ENCODE peak calls at places on chromosome 10, in four cellular contexts. S is endodermal cell, P is PC-9, V is heart right ventricle. H is an unnamed sample.

GRCh38 chr10:131872011-131872836 is 28.6 kb upstream of the PPP2R2D start:
- DNase-seq in P (no peak), S (peak; percentile 36), V (no peak), H (no peak)

GRCh38 chr10:112735041-112735690 is 214.9 kb upstream of the TCF7L2 start:
- DNase-seq in S (no peak), P (no peak), V (no peak), H (peak; percentile 31)

GRCh38 chr10:91163269-91163708 is 57.2 kb upstream of the PCGF5 start:
- DNase-seq in V (peak; percentile 73), P (no peak), S (peak; percentile 82), H (no peak)

GRCh38 chr10:26439436-26440090 is 1.4 kb downstream of the APBB1IP start:
- DNase-seq in S (no peak), P (no peak), V (no peak), H (no peak)

GRCh38 chr10:18659784-18660561 is 742 bp downstream of the ARL5B start:
- DNase-seq in S (peak; percentile 57), P (peak; percentile 78), V (no peak), H (no peak)

GRCh38 chr10:60799971-60800370 is 21.7 kb downstream of the CDK1 start:
- DNase-seq in V (no peak), P (no peak), S (no peak), H (no peak)

GRCh38 chr10:31912898-31913847 is 15.5 kb downstream of the ARHGAP12 start:
- DNase-seq in P (peak; percentile 44), V (no peak), S (no peak), H (no peak)

GRCh38 chr10:8365935-8366911 is 311.7 kb downstream of the GATA3 start:
- DNase-seq in S (no peak), V (no peak), P (peak; percentile 98), H (no peak)

GRCh38 chr10:51321968-51322367 is 247.7 kb downstream of the PRKG1 start:
- DNase-seq in V (no peak), S (no peak), P (no peak), H (no peak)

GRCh38 chr10:122715576-122715975 is 15.9 kb upstream of the C10orf120 start:
- DNase-seq in V (no peak), S (no peak), P (no peak), H (no peak)

GRCh38 chr10:5040781-5041470 is 37.3 kb upstream of the AKR1C2 start:
- DNase-seq in V (no peak), P (no peak), S (no peak), H (no peak)

GRCh38 chr10:53356616-53357349 is 584.2 kb upstream of the MBL2 start:
- DNase-seq in P (no peak), V (no peak), S (no peak), H (no peak)

GRCh38 chr10:10785627-10786333 is 231.9 kb upstream of the CELF2 start:
- DNase-seq in V (no peak), S (no peak), P (peak; percentile 92), H (no peak)

GRCh38 chr10:128274938-128275337 is 148.7 kb upstream of the MKI67 start:
- DNase-seq in S (no peak), P (no peak), V (no peak), H (peak; percentile 11)

GRCh38 chr10:5560142-5560843 is 35.5 kb downstream of the CALML3 start:
- DNase-seq in S (peak; percentile 41), P (no peak), V (no peak), H (no peak)

GRCh38 chr10:32205666-32206065 is 141.3 kb downstream of the EPC1 start:
- DNase-seq in P (no peak), S (no peak), V (no peak), H (no peak)

GRCh38 chr10:49170632-49171325 is 17.4 kb downstream of the TMEM273 start:
- DNase-seq in P (no peak), V (no peak), S (no peak), H (no peak)

GRCh38 chr10:34121125-34121973 is 693.7 kb downstream of the PARD3 start:
- DNase-seq in S (no peak), V (no peak), P (no peak), H (no peak)

GRCh38 chr10:133335238-133336122 is 1.2 kb downstream of the CALY start:
- DNase-seq in V (no peak), S (peak; percentile 84), P (no peak), H (no peak)

GRCh38 chr10:896982-897381 is 34.5 kb downstream of the LARP4B start:
- DNase-seq in P (no peak), V (no peak), S (no peak), H (no peak)

GRCh38 chr10:117365612-117366011 is 9.6 kb downstream of the PDZD8 start:
- DNase-seq in P (peak; percentile 92), S (no peak), V (no peak), H (no peak)

GRCh38 chr10:93438796-93439253 is 43.3 kb downstream of the MYOF start:
- DNase-seq in V (no peak), S (peak; percentile 94), P (peak; percentile 65), H (no peak)

GRCh38 chr10:99784025-99784730 is 1.7 kb downstream of the ABCC2 start:
- DNase-seq in P (peak; percentile 62), V (no peak), S (no peak), H (no peak)

GRCh38 chr10:129419386-129419785 is 47.7 kb upstream of the MGMT start:
- DNase-seq in V (no peak), P (no peak), S (no peak), H (no peak)

GRCh38 chr10:49831352-49832040 is 69.4 kb upstream of the OGDHL start:
- DNase-seq in P (no peak), S (peak; percentile 84), V (no peak), H (no peak)

GRCh38 chr10:67934331-67934730 is 49.9 kb downstream of the SIRT1 start:
- DNase-seq in S (no peak), P (no peak), V (no peak), H (no peak)

GRCh38 chr10:44279376-44279775 is 105.5 kb downstream of the CXCL12 start:
- DNase-seq in P (no peak), V (no peak), S (peak; percentile 5), H (no peak)

GRCh38 chr10:14326581-14326980 is 4.1 kb downstream of the FRMD4A start:
- DNase-seq in P (no peak), S (no peak), V (no peak), H (no peak)

GRCh38 chr10:11647676-11648075 is 36.2 kb upstream of the USP6NL start:
- DNase-seq in S (no peak), V (no peak), P (no peak), H (no peak)

GRCh38 chr10:133258818-133259602 is 17.7 kb downstream of the ADAM8 start:
- DNase-seq in P (peak; percentile 88), S (no peak), V (peak; percentile 72), H (no peak)

GRCh38 chr10:2620827-2621521 is 446.4 kb upstream of the PFKP start:
- DNase-seq in P (no peak), S (no peak), V (no peak), H (no peak)

GRCh38 chr10:70541738-70542564 is 60.6 kb downstream of the PRF1 start:
- DNase-seq in P (no peak), S (no peak), V (no peak), H (no peak)

GRCh38 chr10:35191523-35191922 is 64.9 kb downstream of the CREM start:
- DNase-seq in S (no peak), V (no peak), P (no peak), H (no peak)

GRCh38 chr10:97771913-97772823 is at the start of gene SFRP5:
- DNase-seq in S (peak; percentile 75), V (no peak), P (no peak), H (no peak)

GRCh38 chr10:127614484-127614883 is 65.4 kb downstream of the NPS start:
- DNase-seq in P (no peak), S (no peak), V (no peak), H (no peak)

GRCh38 chr10:42879380-42880254 is 97.0 kb downstream of the BMS1 start:
- DNase-seq in P (no peak), S (peak; percentile 47), V (no peak), H (no peak)

GRCh38 chr10:26725837-26726727 is 28.6 kb downstream of the PDSS1 start:
- DNase-seq in S (no peak), V (peak; percentile 68), P (no peak), H (peak; percentile 31)

GRCh38 chr10:62681211-62681940 is 123.1 kb upstream of the ADO start:
- DNase-seq in S (peak; percentile 78), P (no peak), V (no peak), H (no peak)
- TF ChIP-seq CTCF in S (peak; percentile 66), P (no peak), V (no peak), H (no peak)

DNA sequence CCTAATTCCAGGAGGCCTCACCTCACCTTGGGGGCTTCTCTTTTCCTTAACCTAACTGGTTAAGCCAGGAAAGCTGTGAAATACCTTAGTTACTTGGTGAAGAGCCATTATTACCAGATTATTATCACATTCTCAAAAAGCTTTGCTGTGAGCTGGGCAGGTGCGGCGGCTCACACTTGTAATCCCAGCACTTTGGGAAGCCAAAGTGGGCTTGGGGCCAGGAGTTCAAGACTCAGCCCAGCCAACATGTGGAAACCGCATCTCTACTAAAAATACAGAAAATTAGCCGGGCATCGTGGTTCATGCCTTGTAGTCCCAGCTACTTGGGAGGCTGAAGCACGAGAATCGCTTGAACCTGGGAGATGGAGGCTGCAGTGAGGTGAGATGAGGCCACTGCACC is 102.4 kb upstream of the KLF6 start:
- DNase-seq in S (peak; percentile 82), P (no peak), V (no peak), H (no peak)
- H3K4me3 ChIP-seq in S (peak overlapping the region; percentile 59), P (no peak overlapping the region), V (no peak overlapping the region), H (no peak overlapping the region)

DNA sequence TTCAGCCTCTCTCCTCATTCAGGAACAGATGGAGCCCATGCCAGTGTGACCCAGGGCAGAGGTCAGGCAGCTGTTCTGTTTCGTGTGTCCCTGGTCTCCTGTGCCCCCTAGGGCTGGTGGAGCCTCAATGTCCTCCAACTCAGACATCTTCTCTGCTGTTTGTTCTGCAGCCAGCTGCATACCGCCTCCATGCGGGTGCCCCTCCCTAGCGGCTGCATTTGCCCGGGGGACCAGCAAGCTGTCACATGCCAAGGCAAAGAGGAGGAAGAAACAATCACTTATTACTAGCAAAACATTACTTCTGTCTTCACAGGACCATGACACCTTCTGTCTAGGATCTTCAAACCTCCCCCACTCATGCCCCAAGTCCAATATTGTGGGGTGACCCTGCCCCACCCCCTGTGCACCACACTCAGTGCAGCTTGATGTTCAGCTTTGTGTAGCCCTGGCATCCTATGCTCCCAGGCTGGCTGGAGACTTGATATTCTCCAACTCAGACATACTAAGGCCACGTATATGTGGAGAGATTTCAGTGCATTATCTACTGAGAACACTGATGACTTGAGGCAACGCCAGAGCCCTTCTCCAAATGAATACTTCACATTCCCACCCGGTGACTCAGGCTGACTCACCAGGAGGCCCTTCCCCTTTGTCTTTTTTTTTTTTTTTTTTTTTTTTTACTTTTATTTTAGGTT is 188.9 kb downstream of the SKIDA1 start:
- DNase-seq in S (peak; percentile 85), V (no peak), P (peak; percentile 85), H (no peak)
- TF ChIP-seq CTCF in S (peak; percentile 45), V (no peak), P (no peak), H (no peak)

GRCh38 chr10:100970914-100971811 is 1.9 kb downstream of the SEMA4G start:
- DNase-seq in P (no peak), V (no peak), S (peak; percentile 59), H (no peak)
- H3K4me3 ChIP-seq in P (no peak overlapping the region), V (no peak overlapping the region), S (no peak overlapping the region), H (no peak overlapping the region)

GRCh38 chr10:71970331-71970730 is 6.1 kb downstream of the CHST3 start:
- DNase-seq in V (no peak), P (peak; percentile 59), S (peak; percentile 93), H (peak; percentile 65)
- TF ChIP-seq CTCF in V (no peak), P (no peak), S (peak; percentile 61), H (peak; percentile 63)

H was measured in LNCaP clone FGC.